ENCODE peak calls at places on chromosomes 5 and 9, in ten cellular contexts. Z, D, K, Y, P, A, T, U, H and N are unnamed samples.

GRCh38 chr9:131233989-131234388 is 42.3 kb downstream of the FAM78A start:
- DNase-seq in Z (no peak), D (no peak), K (no peak), Y (no peak), P (no peak), A (no peak), T (no peak), U (no peak), H (no peak), N (no peak)

GRCh38 chr9:2320126-2320525 is 301.5 kb upstream of the VLDLR start:
- DNase-seq in Z (no peak), D (no peak), K (no peak), Y (no peak), P (no peak), A (no peak), T (no peak), U (peak; percentile 67), H (no peak), N (no peak)

GRCh38 chr5:168353216-168353957 is 61.9 kb downstream of the WWC1 start:
- DNase-seq in Z (no peak), D (no peak), K (peak; percentile 79), Y (no peak), P (no peak), A (peak; percentile 21), T (no peak), U (peak; percentile 39), H (no peak), N (no peak)

GRCh38 chr5:133336121-133336968 is 276.0 kb downstream of the FSTL4 start:
- DNase-seq in Z (no peak), D (no peak), K (no peak), Y (no peak), P (no peak), A (no peak), T (no peak), U (no peak), H (no peak), N (no peak)

GRCh38 chr5:54738118-54738972 is 220.8 kb downstream of the SNX18 start:
- DNase-seq in Z (peak; percentile 62), D (no peak), K (peak; percentile 82), Y (no peak), P (no peak), A (peak; percentile 43), T (no peak), U (peak; percentile 69), H (no peak), N (no peak)

GRCh38 chr9:80175286-80175906 is 603.6 kb downstream of the TLE4 start:
- DNase-seq in Z (no peak), D (peak; percentile 14), K (no peak), Y (no peak), P (no peak), A (peak; percentile 55), T (peak; percentile 57), U (peak; percentile 64), H (no peak), N (no peak)

GRCh38 chr9:123828449-123828848 is 101.5 kb downstream of the DENND1A start:
- DNase-seq in Z (no peak), D (no peak), K (no peak), Y (no peak), P (no peak), A (no peak), T (no peak), U (no peak), H (no peak), N (no peak)

GRCh38 chr5:16791036-16791705 is 144.9 kb downstream of the MYO10 start:
- DNase-seq in Z (no peak), D (no peak), K (no peak), Y (no peak), P (no peak), A (peak; percentile 76), T (peak; percentile 59), U (peak; percentile 74), H (no peak), N (no peak)

GRCh38 chr9:2087500-2088313 is 72.6 kb downstream of the SMARCA2 start:
- DNase-seq in Z (no peak), D (no peak), K (no peak), Y (no peak), P (no peak), A (peak; percentile 66), T (peak; percentile 31), U (peak; percentile 52), H (no peak), N (no peak)

GRCh38 chr5:176610430-176610763 is 441 bp upstream of the GPRIN1 start:
- DNase-seq in Z (no peak), D (peak; percentile 56), K (no peak), Y (no peak), P (no peak), A (no peak), T (no peak), U (no peak), H (no peak), N (no peak)

GRCh38 chr5:150710165-150710564 is 9.3 kb upstream of the RBM22 start:
- DNase-seq in Z (no peak), D (no peak), K (no peak), Y (no peak), P (no peak), A (peak; percentile 38), T (peak; percentile 8), U (no peak), H (no peak), N (no peak)

GRCh38 chr5:102223542-102224444 is 72.3 kb downstream of the SLCO4C1 start:
- DNase-seq in Z (no peak), D (no peak), K (no peak), Y (no peak), P (no peak), A (peak; percentile 32), T (peak; percentile 64), U (peak; percentile 2), H (no peak), N (no peak)
- TF ChIP-seq CTCF in Z (no peak), D (peak; percentile 29), K (no peak), Y (peak; percentile 88), P (peak; percentile 86), A (peak; percentile 46), T (peak; percentile 84), U (peak; percentile 48), H (peak; percentile 34), N (peak; percentile 86)

GRCh38 chr5:194603-195209 is 3.4 kb downstream of the LRRC14B start:
- DNase-seq in Z (no peak), D (no peak), K (no peak), Y (no peak), P (peak; percentile 2), A (no peak), T (no peak), U (no peak), H (no peak), N (no peak)

GRCh38 chr5:194102-194501 is 2.8 kb downstream of the LRRC14B start:
- DNase-seq in Z (no peak), D (no peak), K (no peak), Y (no peak), P (peak; percentile 12), A (no peak), T (no peak), U (no peak), H (no peak), N (no peak)

GRCh38 chr5:192970-193831 is 1.9 kb downstream of the LRRC14B start:
- DNase-seq in Z (no peak), D (no peak), K (no peak), Y (no peak), P (peak; percentile 17), A (no peak), T (no peak), U (no peak), H (no peak), N (no peak)

GRCh38 chr5:196350-196749 is 5.1 kb downstream of the LRRC14B start:
- DNase-seq in Z (no peak), D (no peak), K (no peak), Y (no peak), P (peak; percentile 12), A (no peak), T (no peak), U (no peak), H (no peak), N (no peak)

GRCh38 chr5:195401-196160 is 4.3 kb downstream of the LRRC14B start:
- DNase-seq in Z (no peak), D (peak; percentile 44), K (no peak), Y (no peak), P (peak; percentile 8), A (no peak), T (peak; percentile 22), U (no peak), H (no peak), N (no peak)
- TF ChIP-seq CTCF in Z (no peak), D (peak; percentile 70), K (no peak), Y (no peak), P (no peak), A (no peak), T (peak; percentile 23), U (peak; percentile 6), H (peak; percentile 49), N (no peak)

GRCh38 chr9:96084289-96084688 is 208.8 kb downstream of the ERCC6L2 start:
- DNase-seq in Z (no peak), D (no peak), K (no peak), Y (no peak), P (no peak), A (no peak), T (no peak), U (no peak), H (no peak), N (no peak)

GRCh38 chr9:96082516-96083232 is 207.2 kb downstream of the ERCC6L2 start:
- DNase-seq in Z (no peak), D (no peak), K (no peak), Y (no peak), P (no peak), A (no peak), T (no peak), U (no peak), H (no peak), N (no peak)

GRCh38 chr9:96079816-96080215 is 204.3 kb downstream of the ERCC6L2 start:
- DNase-seq in Z (no peak), D (no peak), K (no peak), Y (no peak), P (no peak), A (no peak), T (no peak), U (no peak), H (no peak), N (no peak)

GRCh38 chr9:96078866-96079505 is 203.5 kb downstream of the ERCC6L2 start:
- DNase-seq in Z (no peak), D (no peak), K (no peak), Y (no peak), P (no peak), A (peak; percentile 23), T (peak; percentile 31), U (peak; percentile 3), H (no peak), N (no peak)

DNA sequence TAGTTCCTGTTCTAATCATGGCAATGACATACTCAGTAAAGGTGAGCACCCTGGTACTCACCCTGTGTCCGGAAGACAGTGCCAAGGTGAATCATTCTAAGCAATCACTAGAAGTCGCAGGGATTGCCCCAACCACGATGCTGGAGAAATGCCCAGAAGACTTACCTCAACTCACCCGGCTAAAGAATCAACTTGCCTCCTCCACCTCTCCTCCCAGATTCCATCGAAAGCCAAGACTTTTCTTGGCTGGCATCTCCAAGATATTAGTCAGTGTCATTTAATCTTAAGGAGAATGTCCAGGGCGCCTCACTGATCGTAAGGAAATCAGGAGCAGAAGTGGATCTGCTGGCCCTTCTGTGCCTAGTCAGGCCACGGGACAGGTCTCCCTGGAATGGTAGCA is 204.9 kb downstream of the ERCC6L2 start:
- DNase-seq in Z (peak; percentile 54), D (no peak), K (peak; percentile 37), Y (no peak), P (no peak), A (peak; percentile 43), T (no peak), U (no peak), H (no peak), N (no peak)
- TF ChIP-seq CTCF in Z (no peak), D (no peak), K (no peak), Y (no peak), P (no peak), A (no peak), T (no peak), U (no peak), H (no peak), N (no peak)

GRCh38 chr5:39726467-39726866 is 301.7 kb upstream of the DAB2 start:
- DNase-seq in Z (no peak), D (no peak), K (no peak), Y (no peak), P (no peak), A (no peak), T (no peak), U (no peak), H (no peak), N (no peak)
- TF ChIP-seq CTCF in Z (no peak), D (no peak), K (no peak), Y (no peak), P (no peak), A (no peak), T (no peak), U (no peak), H (no peak), N (no peak)